ENCODE peak calls at places on chromosomes 5 and 9, in four cellular contexts. X is nucleus accumbens, E is stomach, I is hippocampal formation. D is an unnamed sample.

GRCh38 chr5:88925692-88926490 is 42.9 kb upstream of the MEF2C start:
- DNase-seq in X (no peak), E (no peak), I (no peak), D (no peak)

GRCh38 chr5:153718713-153719112 is 228.2 kb downstream of the GRIA1 start:
- DNase-seq in X (no peak), E (no peak), I (no peak), D (no peak)

GRCh38 chr9:4714266-4715016 is 26.6 kb downstream of the AK3 start:
- DNase-seq in X (no peak), E (no peak), I (no peak), D (no peak)

GRCh38 chr9:96232539-96233241 is 69.3 kb downstream of the HSD17B3 start:
- DNase-seq in X (no peak), E (no peak), I (no peak), D (peak)

GRCh38 chr9:112081918-112082729 is 93.0 kb downstream of the SUSD1 start:
- DNase-seq in X (no peak), E (no peak), I (no peak), D (no peak)

GRCh38 chr5:16160706-16161105 is 18.9 kb downstream of the MARCHF11 start:
- DNase-seq in X (no peak), E (no peak), I (no peak), D (peak)

GRCh38 chr5:135031813-135032612 is 2.0 kb downstream of the PITX1 start:
- DNase-seq in X (no peak), E (no peak), I (no peak), D (no peak)

GRCh38 chr5:36756848-36757247 is 119.7 kb upstream of the NIPBL start:
- DNase-seq in X (no peak), E (no peak), I (no peak), D (no peak)

GRCh38 chr5:146967646-146968045 is 89.1 kb upstream of the PPP2R2B start:
- DNase-seq in X (no peak), E (no peak), I (no peak), D (no peak)

GRCh38 chr5:169048568-169049125 is 252.3 kb downstream of the SLIT3 start:
- DNase-seq in X (no peak), E (no peak), I (no peak), D (no peak)

GRCh38 chr5:77015938-77016569 is 14.2 kb upstream of the AGGF1 start:
- DNase-seq in X (no peak), E (no peak), I (peak), D (peak)

GRCh38 chr5:44875661-44876250 is 67.0 kb downstream of the MRPS30 start:
- DNase-seq in X (no peak), E (no peak), I (no peak), D (no peak)

GRCh38 chr5:147098233-147098790 is 136.5 kb upstream of the STK32A start:
- DNase-seq in X (no peak), E (no peak), I (peak), D (peak)

GRCh38 chr9:131554088-131554864 is 9.0 kb downstream of the PRRT1B start:
- DNase-seq in X (no peak), E (no peak), I (no peak), D (peak)

GRCh38 chr9:73162987-73163763 is 11.5 kb downstream of the ANXA1 start:
- DNase-seq in X (no peak), E (no peak), I (no peak), D (no peak)

GRCh38 chr5:32708949-32709348 is 2.2 kb upstream of the NPR3 start:
- DNase-seq in X (no peak), E (no peak), I (no peak), D (peak)